ENCODE peak calls at places on chromosomes 3 and 15, in ten cellular contexts. R is PC-9; P is psoas muscle; G is ovary; H is CD8-positive, alpha-beta T cell; X is testis; C is spleen; A is GM23338; E is A549; T is fibroblast of lung. Z is an unnamed sample.
A peak's percentile ranks its signal among the peaks of the same experiment; 100 is the strongest.

GRCh38 chr3:66638717-66639116 is 137.9 kb upstream of the LRIG1 start:
- DNase-seq in H (no peak), A (peak; percentile 75), G (no peak), C (no peak), E (no peak), T (no peak), R (no peak), P (no peak), X (no peak), Z (no peak)

GRCh38 chr3:42117175-42118008 is 26.2 kb downstream of the TRAK1 start:
- DNase-seq in T (peak; percentile 77), R (peak; percentile 52), A (peak; percentile 79), C (no peak), G (peak; percentile 32), E (peak; percentile 28), H (no peak), P (peak; percentile 74), X (peak; percentile 62), Z (peak; percentile 60)

GRCh38 chr3:10467904-10468610 is 37.3 kb downstream of the ATP2B2 start:
- DNase-seq in R (no peak), G (no peak), C (peak; percentile 49), E (no peak), T (no peak), A (no peak), H (no peak), P (peak; percentile 86), X (no peak), Z (no peak)

GRCh38 chr3:192915306-192915705 is 2.4 kb downstream of the MB21D2 start:
- DNase-seq in E (no peak), G (no peak), T (peak; percentile 55), A (peak; percentile 80), X (peak; percentile 63), H (no peak), P (no peak), R (peak; percentile 59), C (no peak), Z (peak; percentile 62)

GRCh38 chr15:99059010-99059981 is 45.6 kb upstream of the SYNM start:
- DNase-seq in P (peak; percentile 89), G (peak; percentile 89), T (peak; percentile 92), R (peak; percentile 49), A (peak; percentile 92), H (peak; percentile 24), C (peak; percentile 92), E (peak; percentile 84), X (peak; percentile 79), Z (peak; percentile 27)

GRCh38 chr3:13420817-13421755 is 964 bp upstream of the NUP210 start:
- DNase-seq in E (no peak), X (peak; percentile 24), H (peak; percentile 49), T (no peak), R (peak; percentile 84), G (no peak), C (peak; percentile 89), P (peak; percentile 48), A (peak; percentile 45), Z (peak; percentile 27)

GRCh38 chr3:20905210-20905805 is 719.3 kb upstream of the SGO1 start:
- DNase-seq in C (no peak), E (no peak), X (no peak), R (no peak), T (no peak), H (no peak), P (no peak), A (no peak), G (no peak), Z (no peak)

GRCh38 chr3:108486272-108486787 is 24.1 kb downstream of the MYH15 start:
- DNase-seq in H (no peak), A (no peak), X (no peak), E (no peak), R (no peak), C (no peak), G (no peak), T (no peak), P (no peak), Z (no peak)

GRCh38 chr15:62122249-62122648 is 42.8 kb downstream of the C2CD4B start:
- DNase-seq in C (no peak), G (no peak), H (no peak), R (no peak), E (no peak), A (no peak), T (no peak), P (no peak), X (no peak), Z (peak; percentile 31)

GRCh38 chr3:172039352-172040077 is at the start of gene FNDC3B:
- DNase-seq in G (peak; percentile 94), C (peak; percentile 96), H (peak; percentile 84), R (peak; percentile 91), A (peak; percentile 97), X (peak; percentile 98), E (peak; percentile 72), P (peak; percentile 96), T (peak; percentile 96), Z (peak; percentile 91)
- H3K4me1 ChIP-seq in G (peaks cover 7% of the 10 kb centered on the region), C (peaks cover 38% of the 10 kb centered on the region), H (peaks cover 20% of the 10 kb centered on the region), R (peaks cover 58% of the 10 kb centered on the region), A (peaks cover 22% of the 10 kb centered on the region), X (peaks cover 23% of the 10 kb centered on the region), E (peaks cover 45% of the 10 kb centered on the region), P (peaks cover 33% of the 10 kb centered on the region), T (peaks cover 6% of the 10 kb centered on the region), Z (no peaks in the 10 kb centered on the region)

GRCh38 chr3:159634414-159634813 is 354.2 kb upstream of the IL12A start:
- DNase-seq in P (no peak), X (no peak), G (no peak), A (no peak), H (no peak), C (no peak), T (peak; percentile 45), E (no peak), R (no peak), Z (no peak)
- H3K4me3 ChIP-seq in P (no peak overlapping the region), X (no peak overlapping the region), G (no peak overlapping the region), A (no peak overlapping the region), H (no peak overlapping the region), C (no peak overlapping the region), T (no peak overlapping the region), E (peak overlapping the region; percentile 10), R (no peak overlapping the region), Z (no peak overlapping the region)

GRCh38 chr3:43366880-43367279 is 80.5 kb downstream of the SNRK start:
- DNase-seq in A (no peak), E (no peak), C (no peak), T (no peak), G (no peak), P (no peak), H (no peak), X (no peak), R (no peak), Z (no peak)
- H3K27ac ChIP-seq in A (no peak overlapping the region), E (no peak overlapping the region), C (peak overlapping the region; percentile 62), T (no peak overlapping the region), G (no peak overlapping the region), P (peak overlapping the region; percentile 56), H (no peak overlapping the region), X (no peak overlapping the region), R (no peak overlapping the region), Z (no peak overlapping the region)

DNA sequence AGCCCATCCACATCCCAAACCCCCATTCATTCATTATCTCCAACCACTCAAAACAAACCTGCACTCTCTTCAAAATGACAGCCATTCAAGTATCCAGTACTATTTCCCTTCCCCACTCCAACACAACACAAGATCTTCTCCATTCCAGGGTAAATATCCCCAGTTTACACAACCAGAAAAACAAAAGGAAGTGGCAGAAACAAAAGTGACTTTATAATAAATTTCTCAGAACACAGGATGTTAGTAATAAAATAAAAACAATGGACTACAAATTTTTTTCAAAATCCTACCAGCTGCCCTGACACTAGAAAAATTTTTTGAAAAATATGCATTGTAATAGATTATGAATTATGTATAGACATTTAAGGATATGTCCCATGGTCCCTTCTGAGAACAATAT is 14.2 kb downstream of the CPA3 start:
- DNase-seq in T (no peak), A (no peak), H (no peak), R (no peak), C (no peak), X (no peak), P (no peak), E (no peak), G (no peak), Z (no peak)
- H3K4me1 ChIP-seq in T (no peaks in the 10 kb centered on the region), A (no peaks in the 10 kb centered on the region), H (no peaks in the 10 kb centered on the region), R (no peaks in the 10 kb centered on the region), C (no peaks in the 10 kb centered on the region), X (peaks cover 5% of the 10 kb centered on the region), P (peaks cover 21% of the 10 kb centered on the region), E (no peaks in the 10 kb centered on the region), G (peaks cover 3% of the 10 kb centered on the region), Z (peaks cover 2% of the 10 kb centered on the region)

GRCh38 chr3:134847349-134847748 is 52.3 kb downstream of the EPHB1 start:
- DNase-seq in G (no peak), A (no peak), H (no peak), C (no peak), P (no peak), E (no peak), R (no peak), X (no peak), T (no peak), Z (no peak)

GRCh38 chr3:134849561-134849960 is 54.5 kb downstream of the EPHB1 start:
- DNase-seq in A (no peak), G (no peak), C (no peak), E (no peak), T (no peak), X (no peak), P (no peak), H (no peak), R (no peak), Z (no peak)

GRCh38 chr3:134846084-134846483 is 51.0 kb downstream of the EPHB1 start:
- DNase-seq in C (no peak), R (no peak), P (no peak), H (no peak), E (no peak), A (no peak), X (no peak), T (no peak), G (no peak), Z (no peak)

GRCh38 chr3:134850761-134851160 is 55.7 kb downstream of the EPHB1 start:
- DNase-seq in X (no peak), A (no peak), H (no peak), G (no peak), T (no peak), C (no peak), P (peak; percentile 64), R (no peak), E (no peak), Z (no peak)

GRCh38 chr3:134846943-134847342 is 51.9 kb downstream of the EPHB1 start:
- DNase-seq in P (no peak), A (peak; percentile 8), C (no peak), X (no peak), R (peak; percentile 73), G (peak; percentile 27), H (no peak), T (peak; percentile 12), E (peak; percentile 3), Z (peak; percentile 39)
- H3K4me3 ChIP-seq in P (no peak overlapping the region), A (no peak overlapping the region), C (no peak overlapping the region), X (no peak overlapping the region), R (no peak overlapping the region), G (no peak overlapping the region), H (no peak overlapping the region), T (no peak overlapping the region), E (no peak overlapping the region), Z (no peak overlapping the region)

DNA sequence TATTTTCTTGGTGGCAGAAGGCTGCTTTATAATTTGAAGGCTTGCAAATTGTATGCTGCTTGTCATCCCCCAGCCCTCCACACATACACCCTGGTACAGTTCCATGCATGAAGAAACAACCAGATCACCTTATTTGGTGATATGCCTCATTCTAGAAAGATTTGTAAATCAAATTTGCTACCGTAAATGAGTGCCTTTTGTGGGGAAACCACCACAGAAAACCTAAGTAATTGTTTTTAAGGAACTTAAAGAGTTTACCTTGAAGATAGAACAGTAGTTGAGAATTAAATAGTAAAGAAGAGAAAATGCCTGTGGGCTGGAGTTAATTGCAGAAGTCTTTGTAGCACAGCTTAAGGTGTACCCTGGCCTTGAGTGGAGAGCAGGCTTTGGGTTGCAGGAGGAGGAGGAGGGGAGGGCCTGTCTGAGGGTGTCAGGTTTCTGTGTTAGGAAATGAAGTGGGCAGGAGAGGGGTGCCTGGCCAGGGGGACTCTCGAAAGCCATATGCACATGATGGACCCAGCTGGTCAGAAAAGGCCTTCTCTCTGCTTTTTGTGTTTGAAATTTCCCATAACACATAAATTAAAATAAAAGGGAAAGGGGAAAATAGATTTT is 6.9 kb downstream of the NIPA2 start:
- DNase-seq in C (no peak), R (no peak), P (no peak), T (peak; percentile 32), X (no peak), A (peak; percentile 73), H (no peak), E (no peak), G (no peak), Z (no peak)
- H3K27ac ChIP-seq in C (no peak overlapping the region), R (no peak overlapping the region), P (peak overlapping the region; percentile 64), T (no peak overlapping the region), X (no peak overlapping the region), A (peak overlapping the region; percentile 57), H (no peak overlapping the region), E (no peak overlapping the region), G (no peak overlapping the region), Z (no peak overlapping the region)

Z was measured in small intestine.